ENCODE peak calls at places on chromosomes 2 and 18, in four cellular contexts. V is H1, E is HepG2, N is K562. C is an unnamed sample.

GRCh38 chr2:99860720-99861375 is 281.5 kb downstream of the AFF3 start:
- DNase-seq in V (no peak), E (no peak), N (no peak), C (no peak)

GRCh38 chr18:61606068-61606660 is 272.9 kb downstream of the CDH20 start:
- DNase-seq in V (peak; percentile 56), E (no peak), N (no peak), C (peak; percentile 48)

GRCh38 chr2:33266467-33266866 is 210.0 kb upstream of the RASGRP3 start:
- DNase-seq in V (no peak), E (no peak), N (no peak), C (no peak)

GRCh38 chr18:8962906-8963635 is 139.4 kb upstream of the NDUFV2 start:
- DNase-seq in V (no peak), E (no peak), N (no peak), C (no peak)

GRCh38 chr2:15673919-15674636 is 82.4 kb downstream of the DDX1 start:
- DNase-seq in V (no peak), E (peak; percentile 73), N (no peak), C (peak; percentile 32)

GRCh38 chr18:48828201-48828580 is 122.6 kb downstream of the SMAD7 start:
- DNase-seq in V (no peak), E (no peak), N (no peak), C (no peak)

GRCh38 chr2:31987454-31987853 is 23.4 kb downstream of the MEMO1 start:
- DNase-seq in V (no peak), E (no peak), N (no peak), C (no peak)

GRCh38 chr2:190413421-190413820 is 5.3 kb downstream of the MFSD6 start:
- DNase-seq in V (no peak), E (no peak), N (no peak), C (no peak)

GRCh38 chr2:113979172-113980128 is 89.6 kb downstream of the ACTR3 start:
- DNase-seq in V (peak; percentile 88), E (no peak), N (peak; percentile 24), C (peak; percentile 74)

GRCh38 chr2:165369131-165369935 is 100.2 kb upstream of the CSRNP3 start:
- DNase-seq in V (no peak), E (no peak), N (no peak), C (no peak)

GRCh38 chr2:160278101-160278888 is 78.2 kb upstream of the ITGB6 start:
- DNase-seq in V (no peak), E (no peak), N (no peak), C (no peak)

GRCh38 chr2:19362094-19362649 is 3.7 kb upstream of the OSR1 start:
- DNase-seq in V (no peak), E (no peak), N (no peak), C (no peak)

GRCh38 chr18:35582899-35583558 is 1.5 kb downstream of the GALNT1 start:
- DNase-seq in V (no peak), E (peak; percentile 55), N (peak; percentile 18), C (no peak)

GRCh38 chr2:191758420-191759199 is 80.7 kb downstream of the NABP1 start:
- DNase-seq in V (peak; percentile 67), E (peak; percentile 71), N (peak; percentile 78), C (peak; percentile 66)

GRCh38 chr2:241865957-241866858 is 3.3 kb upstream of the RTP5 start:
- DNase-seq in V (peak; percentile 75), E (no peak), N (peak; percentile 51), C (peak; percentile 57)

GRCh38 chr2:23009545-23010149 is 375.3 kb upstream of the KLHL29 start:
- DNase-seq in V (no peak), E (no peak), N (no peak), C (no peak)

GRCh38 chr2:69770193-69770702 is 28.3 kb downstream of the ANXA4 start:
- DNase-seq in V (no peak), E (peak; percentile 68), N (peak; percentile 65), C (no peak)

GRCh38 chr18:62925031-62925688 is 209.8 kb downstream of the PHLPP1 start:
- DNase-seq in V (no peak), E (no peak), N (no peak), C (no peak)

GRCh38 chr2:240905176-240905781 is 857 bp upstream of the CROCC2 start:
- DNase-seq in V (no peak), E (no peak), N (no peak), C (no peak)

GRCh38 chr2:96549466-96549785 is 12.9 kb downstream of the ARID5A start:
- DNase-seq in V (no peak), E (no peak), N (no peak), C (no peak)

GRCh38 chr2:96551605-96552283 is 15.2 kb downstream of the ARID5A start:
- DNase-seq in V (no peak), E (no peak), N (no peak), C (no peak)

GRCh38 chr2:96548558-96549465 is 12.3 kb downstream of the ARID5A start:
- DNase-seq in V (no peak), E (no peak), N (no peak), C (no peak)

GRCh38 chr2:96550787-96551604 is 14.4 kb downstream of the ARID5A start:
- DNase-seq in V (no peak), E (peak; percentile 63), N (no peak), C (no peak)

GRCh38 chr2:96549967-96550786 is 13.6 kb downstream of the ARID5A start:
- DNase-seq in V (peak; percentile 96), E (peak; percentile 88), N (peak; percentile 79), C (peak; percentile 90)
- TF ChIP-seq USF2 in V (peak; percentile 36), E (no peak), N (peak; percentile 7), C (peak; percentile 72)

GRCh38 chr18:44727291-44727690 is 46.6 kb downstream of the SETBP1 start:
- DNase-seq in V (no peak), E (no peak), N (no peak), C (no peak)

GRCh38 chr18:44723366-44723765 is 42.7 kb downstream of the SETBP1 start:
- DNase-seq in V (no peak), E (no peak), N (no peak), C (no peak)

GRCh38 chr18:44719519-44720060 is 38.9 kb downstream of the SETBP1 start:
- DNase-seq in V (no peak), E (no peak), N (no peak), C (no peak)

GRCh38 chr18:44725300-44726096 is 44.8 kb downstream of the SETBP1 start:
- DNase-seq in V (no peak), E (no peak), N (peak; percentile 75), C (no peak)

GRCh38 chr18:44723973-44724778 is 43.5 kb downstream of the SETBP1 start:
- DNase-seq in V (no peak), E (no peak), N (peak; percentile 23), C (no peak)
- TF ChIP-seq SP1 in V (no peak), E (no peak), N (no peak), C (no peak)

DNA sequence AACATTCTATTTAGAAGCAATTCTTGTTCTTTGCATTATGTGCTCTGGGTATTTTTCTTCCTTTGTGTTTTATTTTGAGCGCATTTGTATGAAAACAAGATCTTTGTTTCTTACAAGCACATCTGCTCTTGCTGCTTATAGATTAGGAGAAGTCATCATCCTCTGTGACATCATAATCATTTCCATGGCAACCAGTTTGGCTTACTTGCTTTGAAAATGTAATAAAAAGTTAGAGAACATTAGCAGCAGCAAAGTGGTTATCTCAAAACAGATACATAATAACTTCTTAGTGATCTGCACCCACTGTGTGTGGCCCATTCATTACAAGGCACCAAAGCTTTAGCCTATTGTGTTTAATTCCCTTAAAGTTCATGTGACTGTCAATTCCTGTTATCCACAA is 16.1 kb upstream of the IKZF2 start:
- DNase-seq in V (no peak), E (no peak), N (no peak), C (no peak)
- TF ChIP-seq JUN in V (no peak), E (no peak), N (no peak), C (no peak)

GRCh38 chr2:127625146-127625943 is 20.6 kb upstream of the GPR17 start:
- DNase-seq in V (no peak), E (no peak), N (no peak), C (no peak)
- TF ChIP-seq USF2 in V (no peak), E (no peak), N (no peak), C (no peak)

DNA sequence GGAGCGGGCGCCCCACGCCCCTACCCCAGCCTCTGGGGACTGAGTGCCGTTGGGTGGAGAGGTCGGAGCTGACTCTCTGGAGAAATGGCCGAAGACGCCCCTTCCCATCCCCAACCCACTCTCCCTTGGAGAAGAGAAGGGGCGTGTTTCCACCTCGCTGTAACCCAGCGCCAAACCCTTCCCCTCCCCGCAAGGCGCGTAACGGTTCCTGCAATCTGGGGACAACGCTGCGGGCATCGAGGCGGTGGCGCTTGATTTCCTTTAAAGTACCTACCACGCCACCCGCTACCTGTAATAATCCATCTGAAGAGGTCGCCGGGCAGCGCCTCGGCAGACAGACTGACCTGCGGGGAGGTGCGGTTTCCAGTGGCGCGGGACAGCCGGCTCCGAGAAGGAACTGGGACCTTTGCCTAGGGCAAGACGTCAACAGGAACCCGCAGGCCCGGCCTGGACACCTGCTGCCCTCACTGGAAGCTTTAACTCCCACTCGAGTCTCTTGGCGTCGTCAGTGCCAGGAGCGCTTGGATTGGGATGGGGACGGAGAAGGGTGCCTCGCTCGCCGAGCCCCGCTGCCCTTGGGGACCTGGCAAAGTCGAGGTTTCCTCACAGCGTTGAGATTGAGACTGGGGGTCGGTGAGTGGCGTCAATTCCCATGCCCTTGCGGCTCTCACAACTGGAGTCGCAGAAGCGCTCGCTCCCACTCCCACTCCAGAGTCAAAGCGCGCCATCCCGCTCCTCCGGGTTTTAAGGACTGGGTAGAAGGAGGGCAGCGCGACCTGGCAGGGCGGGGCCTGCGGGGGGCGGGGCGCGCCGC is at the start of gene CYP1B1:
- DNase-seq in V (no peak), E (no peak), N (no peak), C (no peak)
- TF ChIP-seq SP1 in V (no peak), E (no peak), N (no peak), C (no peak)

DNA sequence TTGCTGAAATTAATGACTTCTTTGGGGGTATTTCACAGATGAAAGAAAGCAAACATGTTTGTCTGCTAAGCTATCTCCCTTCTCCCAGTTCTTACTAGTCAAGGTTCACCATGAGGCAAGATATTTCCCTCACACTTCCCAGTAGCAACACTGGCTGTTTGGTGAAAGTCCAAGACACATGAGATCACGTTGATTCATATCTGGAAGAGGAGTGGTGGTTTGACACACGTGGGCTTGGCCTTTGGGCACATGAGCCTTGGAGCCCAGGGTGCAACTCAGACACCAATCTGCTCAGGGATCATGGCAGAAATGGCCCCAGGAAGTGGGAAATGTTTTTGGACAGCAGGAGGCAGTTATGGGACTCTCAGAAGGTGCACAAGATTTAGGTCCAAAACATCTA is 66.1 kb upstream of the APCDD1 start:
- DNase-seq in V (no peak), E (no peak), N (no peak), C (no peak)
- TF ChIP-seq JUN in V (no peak), E (no peak), N (no peak), C (no peak)

GRCh38 chr2:120804446-120804845 is 68.8 kb downstream of the GLI2 start:
- DNase-seq in V (no peak), E (no peak), N (no peak), C (no peak)
- TF ChIP-seq USF2 in V (no peak), E (no peak), N (no peak), C (no peak)

DNA sequence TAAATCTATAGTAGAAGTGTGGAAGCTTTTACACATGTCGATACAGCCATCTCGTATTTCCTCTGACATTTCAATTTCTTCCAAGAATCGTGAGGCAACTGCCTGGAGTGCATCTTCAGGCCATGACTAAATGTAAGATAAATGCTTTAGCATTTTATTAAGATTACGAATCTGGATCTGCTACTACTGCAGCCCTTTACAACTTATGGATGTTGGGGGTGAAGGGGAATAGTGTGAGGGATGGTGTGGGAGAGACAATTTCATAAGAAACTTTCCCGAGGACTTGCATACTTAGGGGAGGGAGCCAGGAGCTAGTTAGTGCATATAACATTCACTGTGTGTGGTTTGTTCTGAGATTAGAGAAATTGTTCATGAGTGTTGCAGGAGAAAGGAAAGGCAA is 204.8 kb downstream of the SLC39A10 start:
- DNase-seq in V (no peak), E (no peak), N (no peak), C (no peak)
- TF ChIP-seq SP1 in V (no peak), E (no peak), N (no peak), C (no peak)